ENCODE peak calls at places on chromosomes 13 and 19, in four cellular contexts. S is HepG2, W is GM12878, I is K562. A is an unnamed sample.

GRCh38 chr13:36385471-36385870 is 39.3 kb upstream of the SPART start:
- DNase-seq in S (no peak), W (no peak), I (no peak), A (no peak)

GRCh38 chr13:73984201-73984600 is 150.0 kb downstream of the KLF12 start:
- DNase-seq in S (no peak), W (no peak), I (no peak), A (no peak)

GRCh38 chr19:23460656-23461055 is 65.4 kb upstream of the ZNF91 start:
- DNase-seq in S (no peak), W (no peak), I (no peak), A (no peak)

GRCh38 chr19:39445258-39446071 is at the start of gene SUPT5H:
- DNase-seq in S (peak; percentile 95), W (peak; percentile 97), I (peak; percentile 97), A (peak; percentile 99)

GRCh38 chr13:61994174-61994573 is 578.5 kb upstream of the PCDH20 start:
- DNase-seq in S (no peak), W (no peak), I (no peak), A (no peak)

GRCh38 chr13:32829269-32829668 is 187.0 kb upstream of the KL start:
- DNase-seq in S (no peak), W (no peak), I (no peak), A (no peak)

GRCh38 chr13:111490611-111491010 is 170.2 kb downstream of the TEX29 start:
- DNase-seq in S (no peak), W (no peak), I (no peak), A (no peak)

GRCh38 chr19:1483979-1484428 is 5.0 kb upstream of the C19orf25 start:
- DNase-seq in S (no peak), W (no peak), I (no peak), A (no peak)

GRCh38 chr13:34391071-34391470 is 551.0 kb upstream of the NBEA start:
- DNase-seq in S (no peak), W (no peak), I (no peak), A (no peak)

GRCh38 chr13:34254366-34254765 is 436.4 kb downstream of the RFC3 start:
- DNase-seq in S (no peak), W (no peak), I (no peak), A (no peak)

GRCh38 chr13:56528040-56528760 is 612.5 kb upstream of the PRR20A start:
- DNase-seq in S (no peak), W (no peak), I (no peak), A (no peak)

GRCh38 chr13:45933203-45934014 is 81.9 kb upstream of the SIAH3 start:
- DNase-seq in S (no peak), W (no peak), I (no peak), A (no peak)

GRCh38 chr13:30847697-30848307 is 58.3 kb upstream of the MEDAG start:
- DNase-seq in S (no peak), W (peak; percentile 40), I (no peak), A (no peak)

GRCh38 chr13:47499358-47500150 is 501.5 kb downstream of the SUCLA2 start:
- DNase-seq in S (no peak), W (no peak), I (no peak), A (no peak)
- H3K4me2 ChIP-seq in S (no peak overlapping the region), W (no peak overlapping the region), I (no peak overlapping the region), A (no peak overlapping the region)

GRCh38 chr13:99981115-99982020 is at the start of gene ZIC2:
- DNase-seq in S (no peak), W (no peak), I (peak; percentile 81), A (peak; percentile 86)
- TF ChIP-seq JUNB in S (no peak), W (no peak), I (no peak), A (no peak)

GRCh38 chr13:113762075-113762474 is 3.0 kb downstream of the TMEM255B start:
- DNase-seq in S (no peak), W (no peak), I (no peak), A (no peak)

GRCh38 chr13:113762538-113762937 is 3.5 kb downstream of the TMEM255B start:
- DNase-seq in S (no peak), W (no peak), I (no peak), A (no peak)

GRCh38 chr13:113758651-113759524 is at the start of gene TMEM255B:
- DNase-seq in S (no peak), W (no peak), I (peak; percentile 91), A (peak; percentile 83)

GRCh38 chr13:113761136-113761535 is 2.1 kb downstream of the TMEM255B start:
- DNase-seq in S (no peak), W (no peak), I (no peak), A (no peak)

GRCh38 chr13:113759525-113760137 is 605 bp downstream of the TMEM255B start:
- DNase-seq in S (no peak), W (no peak), I (no peak), A (peak; percentile 31)
- H2AFZ ChIP-seq in S (no peak overlapping the region), W (peak overlapping the region; percentile 29), I (peak overlapping the region; percentile 56), A (peak overlapping the region; percentile 99)

GRCh38 chr19:30158067-30158892 is 213.9 kb upstream of the ZNF536 start:
- DNase-seq in S (no peak), W (no peak), I (no peak), A (no peak)
- H3K4me2 ChIP-seq in S (no peak overlapping the region), W (no peak overlapping the region), I (no peak overlapping the region), A (no peak overlapping the region)

DNA sequence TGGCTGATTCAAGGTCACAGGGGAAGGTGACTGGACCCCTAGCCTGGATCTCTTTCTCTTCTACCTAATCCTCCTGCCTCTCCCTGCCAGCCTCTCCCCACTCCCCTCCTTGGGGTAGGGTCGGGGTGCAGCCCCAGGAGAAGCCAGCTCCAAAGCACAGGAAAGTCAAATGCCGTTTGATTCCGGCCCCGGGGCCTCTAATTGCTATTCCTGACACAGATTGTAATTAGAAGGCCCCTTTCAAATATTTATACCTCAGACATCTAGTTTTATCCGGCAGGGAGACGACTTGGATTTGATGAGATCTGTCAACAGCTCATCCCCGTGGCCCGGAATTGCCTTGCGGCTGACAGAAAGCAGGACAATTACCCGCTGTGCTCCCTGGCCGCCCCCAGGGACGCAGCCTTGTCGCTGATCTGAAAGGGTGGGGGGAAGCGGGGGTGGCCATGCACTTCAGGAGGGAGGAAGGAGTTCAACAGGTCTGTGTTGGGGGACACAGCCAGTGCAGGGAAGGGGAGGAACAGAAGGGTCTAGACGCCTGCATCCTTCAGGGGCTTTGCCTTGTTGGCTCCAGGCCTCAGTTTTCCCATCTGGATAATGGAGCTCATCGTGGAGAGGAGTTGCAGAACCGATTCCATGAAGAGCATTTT is 1.9 kb upstream of the SHD start:
- DNase-seq in S (no peak), W (no peak), I (peak; percentile 24), A (peak; percentile 35)
- TF ChIP-seq JUNB in S (no peak), W (no peak), I (no peak), A (no peak)

GRCh38 chr19:41363753-41364545 is at the start of gene B9D2:
- DNase-seq in S (peak; percentile 96), W (peak; percentile 94), I (peak; percentile 99), A (peak; percentile 100)
- H2AFZ ChIP-seq in S (peak within 1 kb of the TSS; percentile 28), W (peak within 1 kb of the TSS; percentile 85), I (peak within 1 kb of the TSS; percentile 98), A (no peak within 1 kb of the TSS)

GRCh38 chr13:97630725-97631124 is 196.8 kb downstream of the RAP2A start:
- DNase-seq in S (no peak), W (no peak), I (no peak), A (no peak)
- H3K4me2 ChIP-seq in S (no peak overlapping the region), W (no peak overlapping the region), I (no peak overlapping the region), A (no peak overlapping the region)

GRCh38 chr19:35352448-35353304 is 5.0 kb downstream of the FFAR1 start:
- DNase-seq in S (peak; percentile 72), W (peak; percentile 73), I (peak; percentile 85), A (peak; percentile 94)
- TF ChIP-seq JUNB in S (no peak), W (peak; percentile 17), I (no peak), A (no peak)

DNA sequence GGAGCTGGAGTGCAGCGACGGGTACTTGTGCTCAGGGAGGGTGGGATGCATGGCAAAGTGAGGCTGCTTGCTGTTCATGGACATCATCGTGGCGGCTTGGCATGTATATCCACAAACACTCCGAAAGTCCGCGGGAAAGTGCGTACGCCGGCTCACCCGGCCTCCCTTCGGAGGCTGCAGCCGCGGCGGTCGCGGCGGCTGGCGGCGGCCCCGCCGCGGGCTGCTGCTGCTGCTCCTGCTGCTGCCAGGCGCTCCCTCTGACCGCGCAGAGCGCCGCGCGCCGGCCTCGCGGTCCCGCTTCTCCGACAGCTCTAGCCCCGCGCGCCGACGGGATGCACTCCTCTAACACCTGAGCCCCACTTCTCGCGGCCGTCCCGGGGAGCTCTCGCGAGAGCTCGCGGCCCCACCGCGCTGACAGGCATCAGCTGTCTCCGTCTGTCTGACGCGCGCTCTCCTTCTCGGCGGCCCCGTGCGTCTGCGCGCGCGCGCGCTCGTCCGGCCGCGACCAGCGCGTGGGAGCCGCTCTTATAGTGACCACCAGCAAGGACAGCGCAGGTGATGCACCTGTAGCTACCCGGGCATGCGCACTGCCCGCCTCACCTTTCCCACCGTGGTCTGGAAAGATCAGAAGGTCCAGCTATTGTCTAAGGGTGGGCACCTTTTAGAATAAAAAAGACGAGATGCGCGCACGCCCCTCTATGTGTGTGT is at the start of gene POU4F1:
- DNase-seq in S (peak; percentile 72), W (peak; percentile 19), I (peak; percentile 87), A (peak; percentile 94)
- H2AFZ ChIP-seq in S (peak within 1 kb of the TSS; percentile 68), W (peak within 1 kb of the TSS; percentile 48), I (peak within 1 kb of the TSS; percentile 88), A (peak within 1 kb of the TSS; percentile 74)